ENCODE peak calls at places on chromosomes 5 and 9, in ten cellular contexts. One of them, this sample, is unnamed.

GRCh38 chr5:165616550-165617430 is 2111.4 kb downstream of the MAT2B start:
- DNase-seq in CD4-positive, alpha-beta T cell: no peak
- DNase-seq in dorsolateral prefrontal cortex: no peak
- DNase-seq in heart right ventricle: no peak
- DNase-seq in osteoblast: no peak
- DNase-seq in left lung: no peak
- DNase-seq in SK-N-SH: no peak
- DNase-seq in CD8-positive, alpha-beta memory T cell: no peak
- DNase-seq in PC-9: no peak
- DNase-seq in tibial artery: no peak
- DNase-seq in this sample: no peak

GRCh38 chr5:138725153-138725884 is 27.9 kb upstream of the CTNNA1 start:
- DNase-seq in CD4-positive, alpha-beta T cell: no peak
- DNase-seq in dorsolateral prefrontal cortex: peak
- DNase-seq in heart right ventricle: peak
- DNase-seq in osteoblast: no peak
- DNase-seq in left lung: no peak
- DNase-seq in SK-N-SH: peak
- DNase-seq in CD8-positive, alpha-beta memory T cell: no peak
- DNase-seq in PC-9: peak
- DNase-seq in tibial artery: no peak
- DNase-seq in this sample: no peak

GRCh38 chr5:87120518-87121314 is 147.0 kb upstream of the RASA1 start:
- DNase-seq in CD4-positive, alpha-beta T cell: no peak
- DNase-seq in dorsolateral prefrontal cortex: no peak
- DNase-seq in heart right ventricle: no peak
- DNase-seq in osteoblast: peak
- DNase-seq in left lung: no peak
- DNase-seq in SK-N-SH: no peak
- DNase-seq in CD8-positive, alpha-beta memory T cell: peak
- DNase-seq in PC-9: peak
- DNase-seq in tibial artery: no peak
- DNase-seq in this sample: no peak

GRCh38 chr9:83937861-83938455 is 16.7 kb upstream of the KIF27 start:
- DNase-seq in CD4-positive, alpha-beta T cell: no peak
- DNase-seq in dorsolateral prefrontal cortex: no peak
- DNase-seq in heart right ventricle: no peak
- DNase-seq in osteoblast: peak
- DNase-seq in left lung: no peak
- DNase-seq in SK-N-SH: peak
- DNase-seq in CD8-positive, alpha-beta memory T cell: peak
- DNase-seq in PC-9: peak
- DNase-seq in tibial artery: no peak
- DNase-seq in this sample: no peak

GRCh38 chr5:168296687-168297086 is 5.2 kb downstream of the WWC1 start:
- DNase-seq in CD4-positive, alpha-beta T cell: no peak
- DNase-seq in dorsolateral prefrontal cortex: no peak
- DNase-seq in heart right ventricle: no peak
- DNase-seq in osteoblast: no peak
- DNase-seq in left lung: no peak
- DNase-seq in SK-N-SH: no peak
- DNase-seq in CD8-positive, alpha-beta memory T cell: no peak
- DNase-seq in PC-9: no peak
- DNase-seq in tibial artery: no peak
- DNase-seq in this sample: no peak

GRCh38 chr9:129995409-129996160 is 47.4 kb downstream of the FNBP1 start:
- DNase-seq in CD4-positive, alpha-beta T cell: no peak
- DNase-seq in dorsolateral prefrontal cortex: no peak
- DNase-seq in heart right ventricle: no peak
- DNase-seq in osteoblast: peak
- DNase-seq in left lung: no peak
- DNase-seq in SK-N-SH: no peak
- DNase-seq in CD8-positive, alpha-beta memory T cell: no peak
- DNase-seq in PC-9: no peak
- DNase-seq in tibial artery: no peak
- DNase-seq in this sample: peak

GRCh38 chr9:124486778-124487490 is 20.3 kb downstream of the NR5A1 start:
- DNase-seq in CD4-positive, alpha-beta T cell: no peak
- DNase-seq in dorsolateral prefrontal cortex: no peak
- DNase-seq in heart right ventricle: no peak
- DNase-seq in osteoblast: no peak
- DNase-seq in left lung: no peak
- DNase-seq in SK-N-SH: no peak
- DNase-seq in CD8-positive, alpha-beta memory T cell: no peak
- DNase-seq in PC-9: no peak
- DNase-seq in tibial artery: no peak
- DNase-seq in this sample: no peak

GRCh38 chr9:129351058-129351641 is 173.1 kb upstream of the IER5L start:
- DNase-seq in CD4-positive, alpha-beta T cell: no peak
- DNase-seq in dorsolateral prefrontal cortex: no peak
- DNase-seq in heart right ventricle: no peak
- DNase-seq in osteoblast: peak
- DNase-seq in left lung: no peak
- DNase-seq in SK-N-SH: peak
- DNase-seq in CD8-positive, alpha-beta memory T cell: no peak
- DNase-seq in PC-9: no peak
- DNase-seq in tibial artery: no peak
- DNase-seq in this sample: no peak

GRCh38 chr9:36906492-36906891 is 127.6 kb downstream of the PAX5 start:
- DNase-seq in CD4-positive, alpha-beta T cell: no peak
- DNase-seq in dorsolateral prefrontal cortex: no peak
- DNase-seq in heart right ventricle: no peak
- DNase-seq in osteoblast: no peak
- DNase-seq in left lung: no peak
- DNase-seq in SK-N-SH: no peak
- DNase-seq in CD8-positive, alpha-beta memory T cell: no peak
- DNase-seq in PC-9: no peak
- DNase-seq in tibial artery: no peak
- DNase-seq in this sample: no peak

GRCh38 chr9:101376117-101376866 is 8.5 kb downstream of the BAAT start:
- DNase-seq in CD4-positive, alpha-beta T cell: no peak
- DNase-seq in dorsolateral prefrontal cortex: peak
- DNase-seq in heart right ventricle: no peak
- DNase-seq in osteoblast: peak
- DNase-seq in left lung: no peak
- DNase-seq in SK-N-SH: no peak
- DNase-seq in CD8-positive, alpha-beta memory T cell: no peak
- DNase-seq in PC-9: no peak
- DNase-seq in tibial artery: no peak
- DNase-seq in this sample: no peak

GRCh38 chr5:171415115-171415730 is 4.2 kb upstream of the FGF18 start:
- DNase-seq in CD4-positive, alpha-beta T cell: no peak
- DNase-seq in dorsolateral prefrontal cortex: no peak
- DNase-seq in heart right ventricle: no peak
- DNase-seq in osteoblast: peak
- DNase-seq in left lung: no peak
- DNase-seq in SK-N-SH: no peak
- DNase-seq in CD8-positive, alpha-beta memory T cell: no peak
- DNase-seq in PC-9: no peak
- DNase-seq in tibial artery: no peak
- DNase-seq in this sample: no peak

GRCh38 chr5:173963107-173963506 is 25.9 kb upstream of the C5orf47 start:
- DNase-seq in CD4-positive, alpha-beta T cell: no peak
- DNase-seq in dorsolateral prefrontal cortex: no peak
- DNase-seq in heart right ventricle: no peak
- DNase-seq in osteoblast: peak
- DNase-seq in left lung: no peak
- DNase-seq in SK-N-SH: no peak
- DNase-seq in CD8-positive, alpha-beta memory T cell: no peak
- DNase-seq in PC-9: peak
- DNase-seq in tibial artery: no peak
- DNase-seq in this sample: no peak

GRCh38 chr5:65556718-65557117 is 6.2 kb downstream of the CENPK start:
- DNase-seq in CD4-positive, alpha-beta T cell: no peak
- DNase-seq in dorsolateral prefrontal cortex: no peak
- DNase-seq in heart right ventricle: no peak
- DNase-seq in osteoblast: no peak
- DNase-seq in left lung: no peak
- DNase-seq in SK-N-SH: no peak
- DNase-seq in CD8-positive, alpha-beta memory T cell: no peak
- DNase-seq in PC-9: no peak
- DNase-seq in tibial artery: no peak
- DNase-seq in this sample: no peak

GRCh38 chr5:146213210-146213838 is 9.9 kb downstream of the RBM27 start:
- DNase-seq in CD4-positive, alpha-beta T cell: no peak
- DNase-seq in dorsolateral prefrontal cortex: no peak
- DNase-seq in heart right ventricle: no peak
- DNase-seq in osteoblast: no peak
- DNase-seq in left lung: no peak
- DNase-seq in SK-N-SH: no peak
- DNase-seq in CD8-positive, alpha-beta memory T cell: no peak
- DNase-seq in PC-9: no peak
- DNase-seq in tibial artery: no peak
- DNase-seq in this sample: no peak

GRCh38 chr5:143023447-143024096 is 253.4 kb downstream of the ARHGAP26 start:
- DNase-seq in CD4-positive, alpha-beta T cell: no peak
- DNase-seq in dorsolateral prefrontal cortex: no peak
- DNase-seq in heart right ventricle: peak
- DNase-seq in osteoblast: no peak
- DNase-seq in left lung: no peak
- DNase-seq in SK-N-SH: peak
- DNase-seq in CD8-positive, alpha-beta memory T cell: peak
- DNase-seq in PC-9: no peak
- DNase-seq in tibial artery: peak
- DNase-seq in this sample: peak

DNA sequence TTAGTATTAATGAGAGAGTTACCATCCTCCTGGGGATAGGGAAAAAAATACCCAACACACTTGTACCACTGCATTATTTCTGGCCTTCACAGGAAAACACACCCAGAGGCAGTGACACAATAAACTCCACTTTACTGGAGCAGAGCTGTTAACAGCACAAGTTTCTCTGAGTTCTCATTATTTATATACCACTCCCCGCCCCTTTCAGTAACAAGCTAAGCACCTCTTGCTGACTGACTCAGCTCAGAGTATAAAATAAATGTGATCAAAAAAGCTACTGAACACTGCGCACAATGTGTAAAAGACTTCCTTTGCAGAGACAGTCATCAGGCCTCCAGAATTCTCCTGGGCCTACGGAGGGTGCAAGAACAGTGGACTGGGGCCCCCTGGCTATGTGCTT is 21.6 kb downstream of the KLF9 start:
- DNase-seq in CD4-positive, alpha-beta T cell: no peak
- DNase-seq in dorsolateral prefrontal cortex: no peak
- DNase-seq in heart right ventricle: no peak
- DNase-seq in osteoblast: no peak
- DNase-seq in left lung: no peak
- DNase-seq in SK-N-SH: no peak
- DNase-seq in CD8-positive, alpha-beta memory T cell: no peak
- DNase-seq in PC-9: no peak
- DNase-seq in tibial artery: no peak
- DNase-seq in this sample: no peak
- H3K27ac ChIP-seq in CD4-positive, alpha-beta T cell: no peak
- H3K27ac ChIP-seq in dorsolateral prefrontal cortex: peak
- H3K27ac ChIP-seq in heart right ventricle: peak
- H3K27ac ChIP-seq in osteoblast: peak
- H3K27ac ChIP-seq in left lung: peak
- H3K27ac ChIP-seq in SK-N-SH: no peak
- H3K27ac ChIP-seq in CD8-positive, alpha-beta memory T cell: no peak
- H3K27ac ChIP-seq in PC-9: no peak
- H3K27ac ChIP-seq in tibial artery: no peak
- H3K27ac ChIP-seq in this sample: no peak

GRCh38 chr9:121472361-121472910 is 27.2 kb downstream of the GGTA1 start:
- DNase-seq in CD4-positive, alpha-beta T cell: no peak
- DNase-seq in dorsolateral prefrontal cortex: no peak
- DNase-seq in heart right ventricle: no peak
- DNase-seq in osteoblast: peak
- DNase-seq in left lung: no peak
- DNase-seq in SK-N-SH: no peak
- DNase-seq in CD8-positive, alpha-beta memory T cell: no peak
- DNase-seq in PC-9: no peak
- DNase-seq in tibial artery: peak
- DNase-seq in this sample: no peak

GRCh38 chr9:121476156-121476555 is 23.5 kb downstream of the GGTA1 start:
- DNase-seq in CD4-positive, alpha-beta T cell: no peak
- DNase-seq in dorsolateral prefrontal cortex: no peak
- DNase-seq in heart right ventricle: no peak
- DNase-seq in osteoblast: no peak
- DNase-seq in left lung: no peak
- DNase-seq in SK-N-SH: no peak
- DNase-seq in CD8-positive, alpha-beta memory T cell: no peak
- DNase-seq in PC-9: no peak
- DNase-seq in tibial artery: peak
- DNase-seq in this sample: no peak

GRCh38 chr9:121473229-121473628 is 26.4 kb downstream of the GGTA1 start:
- DNase-seq in CD4-positive, alpha-beta T cell: no peak
- DNase-seq in dorsolateral prefrontal cortex: no peak
- DNase-seq in heart right ventricle: no peak
- DNase-seq in osteoblast: peak
- DNase-seq in left lung: no peak
- DNase-seq in SK-N-SH: no peak
- DNase-seq in CD8-positive, alpha-beta memory T cell: no peak
- DNase-seq in PC-9: no peak
- DNase-seq in tibial artery: peak
- DNase-seq in this sample: no peak

GRCh38 chr9:121478816-121479676 is 20.6 kb downstream of the GGTA1 start:
- DNase-seq in CD4-positive, alpha-beta T cell: no peak
- DNase-seq in dorsolateral prefrontal cortex: no peak
- DNase-seq in heart right ventricle: no peak
- DNase-seq in osteoblast: no peak
- DNase-seq in left lung: no peak
- DNase-seq in SK-N-SH: no peak
- DNase-seq in CD8-positive, alpha-beta memory T cell: no peak
- DNase-seq in PC-9: no peak
- DNase-seq in tibial artery: peak
- DNase-seq in this sample: no peak

GRCh38 chr9:121474225-121474947 is 25.3 kb downstream of the GGTA1 start:
- DNase-seq in CD4-positive, alpha-beta T cell: no peak
- DNase-seq in dorsolateral prefrontal cortex: no peak
- DNase-seq in heart right ventricle: no peak
- DNase-seq in osteoblast: no peak
- DNase-seq in left lung: no peak
- DNase-seq in SK-N-SH: no peak
- DNase-seq in CD8-positive, alpha-beta memory T cell: no peak
- DNase-seq in PC-9: no peak
- DNase-seq in tibial artery: no peak
- DNase-seq in this sample: no peak
- H3K27ac ChIP-seq in CD4-positive, alpha-beta T cell: no peak
- H3K27ac ChIP-seq in dorsolateral prefrontal cortex: no peak
- H3K27ac ChIP-seq in heart right ventricle: peak
- H3K27ac ChIP-seq in osteoblast: no peak
- H3K27ac ChIP-seq in left lung: no peak
- H3K27ac ChIP-seq in SK-N-SH: no peak
- H3K27ac ChIP-seq in CD8-positive, alpha-beta memory T cell: no peak
- H3K27ac ChIP-seq in PC-9: no peak
- H3K27ac ChIP-seq in tibial artery: peak
- H3K27ac ChIP-seq in this sample: no peak

GRCh38 chr5:10627185-10628115 is 63.6 kb downstream of the ANKRD33B start:
- DNase-seq in CD4-positive, alpha-beta T cell: peak
- DNase-seq in dorsolateral prefrontal cortex: peak
- DNase-seq in heart right ventricle: peak
- DNase-seq in osteoblast: peak
- DNase-seq in left lung: peak
- DNase-seq in SK-N-SH: peak
- DNase-seq in CD8-positive, alpha-beta memory T cell: peak
- DNase-seq in PC-9: peak
- DNase-seq in tibial artery: peak
- DNase-seq in this sample: peak
- H3K27ac ChIP-seq in CD4-positive, alpha-beta T cell: no peak
- H3K27ac ChIP-seq in dorsolateral prefrontal cortex: peak
- H3K27ac ChIP-seq in heart right ventricle: peak
- H3K27ac ChIP-seq in osteoblast: peak
- H3K27ac ChIP-seq in left lung: peak
- H3K27ac ChIP-seq in SK-N-SH: peak
- H3K27ac ChIP-seq in CD8-positive, alpha-beta memory T cell: no peak
- H3K27ac ChIP-seq in PC-9: peak
- H3K27ac ChIP-seq in tibial artery: peak
- H3K27ac ChIP-seq in this sample: peak

GRCh38 chr5:57537831-57538230 is 55.2 kb upstream of the ACTBL2 start:
- DNase-seq in CD4-positive, alpha-beta T cell: no peak
- DNase-seq in dorsolateral prefrontal cortex: no peak
- DNase-seq in heart right ventricle: no peak
- DNase-seq in osteoblast: no peak
- DNase-seq in left lung: no peak
- DNase-seq in SK-N-SH: no peak
- DNase-seq in CD8-positive, alpha-beta memory T cell: no peak
- DNase-seq in PC-9: no peak
- DNase-seq in tibial artery: no peak
- DNase-seq in this sample: no peak
- H3K27ac ChIP-seq in CD4-positive, alpha-beta T cell: no peak
- H3K27ac ChIP-seq in dorsolateral prefrontal cortex: no peak
- H3K27ac ChIP-seq in heart right ventricle: no peak
- H3K27ac ChIP-seq in osteoblast: peak
- H3K27ac ChIP-seq in left lung: no peak
- H3K27ac ChIP-seq in SK-N-SH: no peak
- H3K27ac ChIP-seq in CD8-positive, alpha-beta memory T cell: no peak
- H3K27ac ChIP-seq in PC-9: no peak
- H3K27ac ChIP-seq in tibial artery: no peak
- H3K27ac ChIP-seq in this sample: no peak

This sample was measured in substantia nigra.